ENCODE peak calls at places on chromosomes 6 and 20, in ten cellular contexts. Q is fibroblast of the aortic adventitia, D is tibial nerve, W is ovary, Y is endodermal cell, L is fibroblast of pulmonary artery, A is AG04450, H is brain microvascular endothelial cell, N is fibroblast of lung, P is BE2C. E is an unnamed sample.

GRCh38 chr6:68158256-68158655 is 476.8 kb upstream of the ADGRB3 start:
- DNase-seq in P (no peak), W (no peak), L (no peak), Y (no peak), A (no peak), D (no peak), Q (no peak), H (no peak), N (no peak), E (no peak)

GRCh38 chr6:54698974-54699373 is 147.6 kb upstream of the FAM83B start:
- DNase-seq in H (no peak), L (no peak), A (no peak), D (no peak), N (no peak), Y (no peak), W (no peak), Q (no peak), P (no peak), E (no peak)

GRCh38 chr6:43759157-43759925 is 10.7 kb upstream of the VEGFA start:
- DNase-seq in W (peak), A (no peak), H (no peak), P (peak), L (no peak), N (no peak), Q (no peak), Y (no peak), D (no peak), E (no peak)

GRCh38 chr6:54307412-54308036 is 717 bp upstream of the TINAG start:
- DNase-seq in P (no peak), Y (no peak), D (no peak), H (no peak), Q (no peak), A (no peak), W (no peak), L (no peak), N (no peak), E (no peak)

GRCh38 chr20:10672579-10673127 is 1.1 kb downstream of the JAG1 start:
- DNase-seq in P (peak), W (peak), D (no peak), N (peak), H (no peak), Q (peak), Y (peak), L (peak), A (no peak), E (no peak)

GRCh38 chr20:17958326-17959256 is 10.0 kb downstream of the SNX5 start:
- DNase-seq in P (no peak), W (no peak), N (peak), Q (no peak), A (no peak), L (no peak), H (no peak), D (no peak), Y (no peak), E (no peak)

GRCh38 chr20:44594730-44595129 is 12.4 kb downstream of the PKIG start:
- DNase-seq in Q (peak), A (peak), W (no peak), P (no peak), H (peak), L (peak), Y (no peak), D (no peak), N (peak), E (no peak)

GRCh38 chr6:75493400-75494064 is at the start of gene FILIP1:
- DNase-seq in A (peak), P (no peak), Q (peak), D (no peak), L (peak), H (peak), W (peak), N (no peak), Y (peak), E (no peak)

GRCh38 chr6:111444794-111445193 is 38.2 kb downstream of the REV3L start:
- DNase-seq in L (no peak), Y (no peak), W (no peak), N (no peak), P (no peak), D (no peak), Q (no peak), H (no peak), A (no peak), E (no peak)

GRCh38 chr6:158211273-158212055 is 43.3 kb downstream of the GTF2H5 start:
- DNase-seq in A (no peak), N (peak), D (no peak), Q (peak), H (no peak), Y (no peak), L (peak), P (no peak), W (no peak), E (no peak)

GRCh38 chr6:20340459-20340858 is 61.2 kb upstream of the E2F3 start:
- DNase-seq in Q (no peak), N (no peak), Y (no peak), L (no peak), P (no peak), A (no peak), H (no peak), W (no peak), D (no peak), E (no peak)

GRCh38 chr6:142592876-142593275 is 291.1 kb downstream of the ADGRG6 start:
- DNase-seq in Y (no peak), N (peak), L (no peak), D (no peak), W (no peak), H (no peak), Q (no peak), A (no peak), P (no peak), E (peak)

GRCh38 chr6:16337280-16337975 is 99.0 kb downstream of the GMPR start:
- DNase-seq in N (peak), L (peak), H (peak), Q (peak), Y (peak), A (peak), D (peak), P (peak), W (peak), E (no peak)

GRCh38 chr6:140957334-140957733 is 1175.4 kb upstream of the GJE1 start:
- DNase-seq in A (no peak), D (no peak), Q (no peak), W (no peak), N (no peak), P (no peak), L (no peak), H (no peak), Y (no peak), E (no peak)

GRCh38 chr20:47727170-47727880 is 58.0 kb downstream of the SULF2 start:
- DNase-seq in A (no peak), Y (no peak), N (no peak), P (no peak), L (no peak), W (no peak), D (no peak), Q (no peak), H (no peak), E (no peak)

GRCh38 chr6:135910943-135911618 is 59.6 kb downstream of the PDE7B start:
- DNase-seq in P (no peak), D (no peak), A (no peak), Y (no peak), L (no peak), N (peak), Q (no peak), H (no peak), W (no peak), E (no peak)

GRCh38 chr20:31673435-31673834 is 35.7 kb downstream of the COX4I2 start:
- DNase-seq in A (no peak), N (no peak), Y (no peak), L (no peak), P (no peak), D (no peak), W (no peak), H (no peak), Q (no peak), E (no peak)

GRCh38 chr20:31675828-31676533 is 38.3 kb downstream of the COX4I2 start:
- DNase-seq in L (peak), H (peak), Y (no peak), A (no peak), W (peak), P (no peak), Q (peak), D (no peak), N (peak), E (no peak)

GRCh38 chr20:31676534-31677030 is 38.9 kb downstream of the COX4I2 start:
- DNase-seq in A (no peak), W (no peak), H (no peak), Q (peak), P (no peak), L (no peak), N (no peak), Y (no peak), D (no peak), E (no peak)

GRCh38 chr20:31673943-31674463 is 36.3 kb downstream of the COX4I2 start:
- DNase-seq in L (no peak), Y (no peak), N (no peak), D (no peak), Q (no peak), P (no peak), H (no peak), W (no peak), A (no peak), E (no peak)

GRCh38 chr20:31674895-31675827 is 37.4 kb downstream of the COX4I2 start:
- DNase-seq in A (no peak), H (peak), P (peak), Q (peak), W (peak), N (peak), L (peak), Y (no peak), D (no peak), E (peak)
- TF ChIP-seq CTCF in A (no peak), H (no peak), P (no peak), Q (no peak), W (no peak), N (no peak), L (no peak), Y (no peak), D (no peak), E (no peak)

DNA sequence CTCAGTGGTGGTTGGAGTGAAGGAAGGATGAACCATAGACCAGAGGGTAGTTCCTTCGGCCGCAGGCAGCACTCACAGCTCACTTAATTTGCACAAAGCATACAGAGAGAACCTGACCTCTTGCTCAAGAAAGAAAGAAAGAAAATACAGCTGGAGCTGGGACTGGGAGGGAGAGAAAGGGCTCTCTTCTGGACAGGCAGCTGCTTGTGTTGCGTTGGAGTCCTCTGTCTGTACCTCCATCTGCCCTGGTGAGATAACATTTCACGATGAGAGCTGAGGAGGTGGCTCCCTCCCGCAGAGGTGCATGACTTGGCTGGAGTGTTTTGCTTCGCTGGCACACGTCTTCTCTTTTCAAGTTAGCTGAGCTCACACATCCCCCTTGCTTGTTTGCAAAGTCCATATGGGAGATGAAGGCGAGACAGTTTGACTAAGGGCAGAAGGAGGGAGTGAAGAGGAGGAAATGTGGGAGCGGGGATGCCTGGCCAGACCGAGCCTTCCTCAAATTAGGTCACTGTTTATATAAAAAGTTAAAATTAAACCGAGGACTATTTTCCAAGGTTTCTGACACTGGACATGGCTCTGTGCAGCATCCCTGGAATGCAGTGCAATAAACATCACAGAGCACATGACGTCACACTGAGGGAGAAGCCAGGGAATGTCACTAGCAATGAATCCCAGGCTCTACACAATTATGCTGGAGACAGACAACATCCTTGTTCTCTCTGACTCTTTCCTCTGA is 359.4 kb downstream of the CD83 start:
- DNase-seq in Y (no peak), L (peak), H (peak), D (peak), Q (peak), W (peak), P (no peak), A (peak), N (peak), E (no peak)
- H3K4me3 ChIP-seq in Y (no peak), L (peak), H (peak), D (no peak), Q (peak), W (no peak), P (no peak), A (peak), N (peak), E (no peak)

GRCh38 chr6:7725412-7725811 is 487 bp upstream of the BMP6 start:
- DNase-seq in L (no peak), N (no peak), P (no peak), D (no peak), Q (no peak), H (no peak), W (no peak), Y (no peak), A (no peak), E (no peak)
- TF ChIP-seq CTCF in L (no peak), N (no peak), P (no peak), D (no peak), Q (no peak), H (no peak), W (no peak), Y (no peak), A (no peak), E (no peak)

GRCh38 chr6:27280540-27281000 is 31.5 kb downstream of the POM121L2 start:
- DNase-seq in P (no peak), Y (peak), A (no peak), N (no peak), H (peak), Q (peak), L (no peak), D (no peak), W (no peak), E (no peak)

GRCh38 chr6:27280064-27280539 is 32.0 kb downstream of the POM121L2 start:
- DNase-seq in Q (peak), Y (peak), P (peak), D (no peak), A (peak), N (peak), L (peak), H (peak), W (peak), E (no peak)

GRCh38 chr6:27281569-27281968 is 30.5 kb downstream of the POM121L2 start:
- DNase-seq in Q (no peak), P (no peak), A (no peak), W (no peak), D (no peak), Y (no peak), L (no peak), N (no peak), H (no peak), E (no peak)

GRCh38 chr6:27281105-27281539 is 31.0 kb downstream of the POM121L2 start:
- DNase-seq in W (no peak), H (no peak), D (no peak), L (no peak), P (no peak), Q (no peak), N (no peak), Y (no peak), A (no peak), E (no peak)

GRCh38 chr6:27279513-27280063 is 32.1 kb downstream of the PRSS16 start:
- DNase-seq in H (no peak), L (no peak), A (no peak), D (no peak), Q (no peak), W (no peak), Y (peak), P (no peak), N (no peak), E (no peak)
- H3K4me3 ChIP-seq in H (peak), L (peak), A (peak), D (no peak), Q (peak), W (no peak), Y (peak), P (peak), N (peak), E (peak)

GRCh38 chr6:18155273-18155863 is at the start of gene KDM1B:
- DNase-seq in P (peak), Y (no peak), A (peak), Q (peak), H (peak), N (peak), D (peak), L (peak), W (no peak), E (peak)

GRCh38 chr6:18153311-18153703 is 1.6 kb downstream of the TPMT start:
- DNase-seq in N (no peak), D (no peak), W (no peak), Y (no peak), H (no peak), P (no peak), Q (no peak), A (no peak), L (no peak), E (no peak)

GRCh38 chr6:18151801-18152200 is 3.1 kb downstream of the TPMT start:
- DNase-seq in W (no peak), D (no peak), Y (no peak), L (no peak), P (no peak), H (no peak), Q (no peak), A (no peak), N (no peak), E (no peak)

GRCh38 chr6:18154507-18155272 is at the start of gene TPMT:
- DNase-seq in H (peak), Y (peak), Q (no peak), W (peak), N (no peak), L (no peak), P (no peak), A (no peak), D (no peak), E (no peak)

GRCh38 chr6:18155864-18156396 is 708 bp downstream of the KDM1B start:
- DNase-seq in W (no peak), H (peak), D (no peak), L (peak), Y (peak), P (peak), Q (no peak), A (no peak), N (peak), E (peak)
- TF ChIP-seq CTCF in W (no peak), H (peak), D (no peak), L (peak), Y (peak), P (peak), Q (peak), A (peak), N (peak), E (peak)

DNA sequence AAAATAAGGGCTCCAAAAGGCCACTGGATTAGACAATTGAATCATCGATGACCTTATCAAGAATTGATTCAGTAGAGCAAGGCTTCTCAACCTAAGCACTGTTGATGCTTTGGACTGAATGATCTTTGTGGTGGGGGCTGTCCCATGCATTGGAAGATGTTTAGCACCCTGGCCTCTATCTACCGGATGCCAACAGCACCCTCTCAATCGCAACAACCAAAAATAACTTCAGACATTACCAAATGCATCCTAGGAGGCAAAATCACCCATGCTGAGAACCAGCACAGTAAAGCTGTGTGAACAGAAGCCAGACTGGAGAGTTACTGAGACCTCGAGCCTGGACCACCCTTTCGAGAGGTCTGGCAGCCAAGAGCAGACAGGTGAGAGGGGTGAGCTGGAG is 67.5 kb downstream of the TBC1D7 start:
- DNase-seq in D (no peak), W (no peak), A (no peak), Y (no peak), P (no peak), H (no peak), L (no peak), N (no peak), Q (no peak), E (no peak)
- H3K4me3 ChIP-seq in D (no peak), W (no peak), A (no peak), Y (no peak), P (no peak), H (no peak), L (no peak), N (no peak), Q (no peak), E (no peak)

DNA sequence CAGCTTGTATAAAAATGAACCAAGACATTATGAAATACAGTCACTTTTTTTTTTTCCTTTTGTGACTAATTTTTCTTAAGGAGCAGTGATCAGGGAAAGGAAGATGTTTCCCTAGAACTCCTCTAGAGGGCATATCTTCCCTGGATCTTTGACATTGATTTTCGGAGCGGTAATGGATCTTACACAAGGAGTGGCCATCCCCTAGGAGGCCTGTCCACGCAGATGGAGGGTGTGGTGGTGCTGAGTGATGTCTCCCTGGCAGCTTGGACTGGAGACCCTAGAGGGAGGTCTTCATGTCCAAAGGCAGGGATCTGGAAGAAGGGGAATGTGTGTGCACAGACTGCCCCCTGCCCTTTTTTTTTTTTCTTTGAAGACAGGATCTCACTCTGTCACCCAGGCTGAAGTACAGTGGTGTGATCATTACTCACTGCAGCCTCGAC is 7.0 kb upstream of the KIFC1 start:
- DNase-seq in W (no peak), Q (peak), Y (peak), P (no peak), A (peak), L (peak), H (peak), D (no peak), N (peak), E (no peak)
- TF ChIP-seq CTCF in W (no peak), Q (peak), Y (peak), P (peak), A (peak), L (peak), H (peak), D (peak), N (peak), E (no peak)

GRCh38 chr6:106519460-106520394 is 109.6 kb downstream of the RTN4IP1 start:
- DNase-seq in W (no peak), H (peak), D (no peak), A (peak), P (no peak), Y (no peak), Q (peak), N (peak), L (peak), E (no peak)
- H3K4me3 ChIP-seq in W (no peak), H (peak), D (no peak), A (no peak), P (no peak), Y (no peak), Q (peak), N (peak), L (no peak), E (no peak)

GRCh38 chr6:30206152-30206551 is 7.1 kb downstream of the TRIM26 start:
- DNase-seq in W (no peak), H (no peak), A (no peak), Y (no peak), Q (peak), L (no peak), P (no peak), D (no peak), N (peak), E (no peak)
- TF ChIP-seq CTCF in W (no peak), H (no peak), A (no peak), Y (peak), Q (no peak), L (no peak), P (no peak), D (no peak), N (no peak), E (no peak)

E was measured in LNCaP clone FGC.